ENCODE peak calls at places on chromosomes 3 and 15, in five cellular contexts. W is aorta, T is GM23248, J is lung, D is fibroblast of pulmonary artery. H is an unnamed sample.

GRCh38 chr15:78415284-78415683 is 22.7 kb upstream of the IREB2 start:
- DNase-seq in W (no peak), T (peak), J (no peak), D (peak), H (peak)

GRCh38 chr15:90037961-90038633 is 37.0 kb downstream of the ZNF710 start:
- DNase-seq in W (no peak), T (peak), J (no peak), D (peak), H (no peak)

GRCh38 chr3:194187543-194187942 is 51.6 kb downstream of the HES1 start:
- DNase-seq in W (no peak), T (no peak), J (no peak), D (no peak), H (no peak)

GRCh38 chr15:63348392-63348791 is 33.3 kb downstream of the CA12 start:
- DNase-seq in W (peak), T (peak), J (peak), D (peak), H (peak)

GRCh38 chr15:56815247-56815646 is 81.9 kb upstream of the ZNF280D start:
- DNase-seq in W (no peak), T (no peak), J (no peak), D (no peak), H (no peak)

GRCh38 chr15:75651810-75652543 is 4.3 kb downstream of the SNX33 start:
- DNase-seq in W (no peak), T (no peak), J (no peak), D (no peak), H (no peak)

GRCh38 chr3:183210341-183210740 is 42.7 kb upstream of the B3GNT5 start:
- DNase-seq in W (no peak), T (no peak), J (no peak), D (no peak), H (no peak)

GRCh38 chr3:97940034-97940433 is 32.2 kb downstream of the RIOX2 start:
- DNase-seq in W (no peak), T (no peak), J (no peak), D (peak), H (no peak)

GRCh38 chr3:129970603-129971002 is 3.9 kb upstream of the TRH start:
- DNase-seq in W (no peak), T (no peak), J (no peak), D (no peak), H (no peak)
- H3K4me3 ChIP-seq in W (no peak), T (no peak), J (no peak), D (no peak), H (no peak)

GRCh38 chr15:40590635-40591105 is 3.4 kb upstream of the KNL1 start:
- DNase-seq in W (no peak), T (peak), J (no peak), D (peak), H (no peak)
- H3K4me3 ChIP-seq in W (no peak), T (peak), J (no peak), D (peak), H (no peak)

GRCh38 chr3:52040600-52040999 is 15.8 kb downstream of the DUSP7 start:
- DNase-seq in W (no peak), T (no peak), J (no peak), D (no peak), H (no peak)
- H3K4me3 ChIP-seq in W (no peak), T (no peak), J (no peak), D (no peak), H (no peak)

GRCh38 chr3:16173696-16174355 is 654 bp upstream of the GALNT15 start:
- DNase-seq in W (no peak), T (peak), J (no peak), D (no peak), H (peak)
- H3K4me3 ChIP-seq in W (no peak), T (peak), J (no peak), D (no peak), H (peak)

GRCh38 chr3:112976953-112977352 is 2.0 kb upstream of the CD200R1 start:
- DNase-seq in W (no peak), T (no peak), J (no peak), D (no peak), H (no peak)

GRCh38 chr3:112974178-112974517 is 755 bp downstream of the CD200R1 start:
- DNase-seq in W (no peak), T (no peak), J (no peak), D (no peak), H (no peak)

GRCh38 chr3:112973325-112974177 is 1.4 kb downstream of the CD200R1 start:
- DNase-seq in W (no peak), T (no peak), J (no peak), D (no peak), H (no peak)

GRCh38 chr3:112976001-112976400 is 1.1 kb upstream of the CD200R1 start:
- DNase-seq in W (no peak), T (no peak), J (no peak), D (no peak), H (no peak)

DNA sequence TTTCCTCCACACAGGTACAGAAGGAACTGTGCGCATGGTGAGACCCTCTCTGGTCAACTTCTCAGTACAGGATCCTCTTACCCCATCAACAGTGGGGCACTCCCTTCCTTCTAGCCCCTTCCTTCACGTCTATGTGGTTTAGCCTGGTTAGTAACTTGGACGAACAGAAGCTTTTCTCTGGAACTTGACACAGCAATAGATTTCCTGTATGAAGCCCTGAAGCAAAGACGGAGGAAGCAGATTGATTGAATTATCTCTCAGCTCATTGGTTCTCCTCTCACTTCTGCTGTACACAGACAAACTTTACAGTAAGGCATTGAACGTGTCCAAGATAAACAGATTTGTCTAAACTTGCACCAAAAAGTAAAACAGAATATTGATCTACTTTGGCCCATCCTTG is at the start of gene CD200R1:
- DNase-seq in W (no peak), T (no peak), J (no peak), D (no peak), H (no peak)
- H3K4me3 ChIP-seq in W (no peak), T (no peak), J (no peak), D (no peak), H (no peak)

DNA sequence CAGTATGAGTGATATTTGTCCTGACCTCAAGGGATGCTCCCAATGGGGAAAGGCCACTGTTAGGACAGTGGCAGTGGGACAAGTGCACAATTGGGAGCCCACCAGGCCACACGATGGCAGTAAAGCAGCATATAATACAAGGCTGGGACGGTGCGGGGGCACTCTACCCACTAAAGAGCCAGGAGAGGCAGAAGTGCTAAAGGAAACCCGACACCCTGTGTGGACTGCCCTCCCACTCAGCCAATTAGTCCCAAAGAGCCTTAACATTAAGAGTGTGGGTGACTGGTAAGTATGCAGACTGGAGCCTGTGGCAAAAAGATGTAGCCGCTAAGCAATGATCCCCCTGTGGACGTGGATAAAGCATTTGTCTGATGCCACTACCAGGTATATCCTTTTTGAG is 8.2 kb upstream of the ZNF589 start:
- DNase-seq in W (peak), T (peak), J (peak), D (peak), H (peak)
- H3K4me3 ChIP-seq in W (no peak), T (no peak), J (no peak), D (no peak), H (no peak)

GRCh38 chr3:135987647-135988046 is 22.1 kb downstream of the PPP2R3A start:
- DNase-seq in W (no peak), T (peak), J (no peak), D (peak), H (peak)

GRCh38 chr3:135981701-135982403 is 16.3 kb downstream of the PPP2R3A start:
- DNase-seq in W (no peak), T (peak), J (no peak), D (no peak), H (peak)

GRCh38 chr3:135982404-135982761 is 16.9 kb downstream of the PPP2R3A start:
- DNase-seq in W (no peak), T (peak), J (no peak), D (no peak), H (peak)

GRCh38 chr3:135980343-135980742 is 14.8 kb downstream of the PPP2R3A start:
- DNase-seq in W (no peak), T (no peak), J (no peak), D (no peak), H (no peak)

GRCh38 chr3:135982922-135983581 is 17.5 kb downstream of the PPP2R3A start:
- DNase-seq in W (no peak), T (peak), J (no peak), D (no peak), H (peak)
- H3K4me3 ChIP-seq in W (no peak), T (peak), J (no peak), D (no peak), H (no peak)

H was measured in AG10803.